ENCODE peak calls at places on chromosomes 7 and 10, in ten cellular contexts. N is esophagus squamous epithelium; E is NCI-H2081; S is ecto neural progenitor cell; V is DMS153; W is HT-29; Y is naive thymus-derived CD4-positive, alpha-beta T cell; X is amygdala; I is NCI-H1105; Q is effector CD4-positive, alpha-beta T cell. A is an unnamed sample.

GRCh38 chr10:126177414-126178030 is 210.8 kb downstream of the ADAM12 start:
- DNase-seq in N (no peak), E (no peak), S (no peak), V (no peak), W (no peak), Y (no peak), X (no peak), I (no peak), Q (no peak), A (no peak)

GRCh38 chr7:150428671-150429451 is 21.6 kb upstream of the GIMAP8 start:
- DNase-seq in N (no peak), E (peak), S (peak), V (peak), W (peak), Y (no peak), X (no peak), I (no peak), Q (no peak), A (peak)

GRCh38 chr10:7028809-7029166 is 382.0 kb downstream of the SFMBT2 start:
- DNase-seq in N (no peak), E (no peak), S (no peak), V (no peak), W (no peak), Y (no peak), X (no peak), I (no peak), Q (no peak), A (no peak)

GRCh38 chr10:89156161-89156560 is 51.0 kb downstream of the CH25H start:
- DNase-seq in N (no peak), E (no peak), S (no peak), V (no peak), W (no peak), Y (no peak), X (no peak), I (no peak), Q (no peak), A (no peak)

GRCh38 chr10:72890086-72890485 is 3.5 kb upstream of the OIT3 start:
- DNase-seq in N (no peak), E (no peak), S (no peak), V (no peak), W (no peak), Y (no peak), X (no peak), I (no peak), Q (no peak), A (no peak)

GRCh38 chr7:27634892-27635538 is 27.7 kb downstream of the HIBADH start:
- DNase-seq in N (no peak), E (no peak), S (no peak), V (no peak), W (no peak), Y (no peak), X (no peak), I (peak), Q (no peak), A (no peak)

GRCh38 chr10:96955733-96956132 is 123.6 kb downstream of the LCOR start:
- DNase-seq in N (no peak), E (no peak), S (no peak), V (no peak), W (no peak), Y (no peak), X (no peak), I (no peak), Q (no peak), A (no peak)

GRCh38 chr10:124535731-124536495 is 74.3 kb downstream of the LHPP start:
- DNase-seq in N (no peak), E (no peak), S (no peak), V (no peak), W (no peak), Y (no peak), X (peak), I (no peak), Q (no peak), A (no peak)

GRCh38 chr10:33616921-33617320 is 282.5 kb upstream of the NRP1 start:
- DNase-seq in N (no peak), E (no peak), S (no peak), V (no peak), W (no peak), Y (no peak), X (no peak), I (no peak), Q (no peak), A (no peak)

GRCh38 chr7:98872328-98872924 is 2.6 kb upstream of the TMEM130 start:
- DNase-seq in N (no peak), E (peak), S (no peak), V (no peak), W (peak), Y (no peak), X (no peak), I (no peak), Q (no peak), A (no peak)

GRCh38 chr7:106542550-106543220 is 118.3 kb downstream of the CCDC71L start:
- DNase-seq in N (no peak), E (peak), S (no peak), V (peak), W (peak), Y (no peak), X (no peak), I (peak), Q (no peak), A (peak)

GRCh38 chr7:96331233-96331632 is 9.3 kb upstream of the SLC25A13 start:
- DNase-seq in N (no peak), E (no peak), S (no peak), V (no peak), W (peak), Y (no peak), X (no peak), I (no peak), Q (no peak), A (no peak)

GRCh38 chr7:46534593-46535271 is 613.7 kb upstream of the IGFBP3 start:
- DNase-seq in N (no peak), E (no peak), S (no peak), V (no peak), W (no peak), Y (no peak), X (no peak), I (no peak), Q (no peak), A (no peak)

GRCh38 chr7:123612024-123612423 is 10.4 kb downstream of the ASB15 start:
- DNase-seq in N (no peak), E (no peak), S (no peak), V (no peak), W (no peak), Y (no peak), X (no peak), I (no peak), Q (no peak), A (no peak)

GRCh38 chr7:5564894-5565293 is 141.3 kb upstream of the TNRC18 start:
- DNase-seq in N (no peak), E (peak), S (no peak), V (peak), W (no peak), Y (no peak), X (no peak), I (no peak), Q (no peak), A (no peak)

GRCh38 chr10:98186681-98187080 is 52.2 kb downstream of the R3HCC1L start:
- DNase-seq in N (no peak), E (no peak), S (no peak), V (no peak), W (no peak), Y (no peak), X (no peak), I (no peak), Q (no peak), A (no peak)

GRCh38 chr7:128809363-128809762 is 17.6 kb downstream of the CCDC136 start:
- DNase-seq in N (no peak), E (peak), S (no peak), V (no peak), W (no peak), Y (no peak), X (no peak), I (no peak), Q (no peak), A (no peak)